ENCODE peak calls at places on chromosomes 2 and 18, in six cellular contexts. F is brain microvascular endothelial cell, I is natural killer cell, T is endothelial cell, E is BE2C, Q is GM06990. R is an unnamed sample.

GRCh38 chr18:2412261-2412660 is 159.0 kb downstream of the METTL4 start:
- DNase-seq in F (no peak), I (no peak), T (no peak), E (no peak), Q (no peak), R (no peak)

GRCh38 chr2:209977386-209978239 is 24.8 kb upstream of the RPE start:
- DNase-seq in F (no peak), I (no peak), T (no peak), E (no peak), Q (no peak), R (no peak)

GRCh38 chr2:9178905-9179571 is 27.6 kb upstream of the ASAP2 start:
- DNase-seq in F (peak; percentile 74), I (no peak), T (no peak), E (no peak), Q (peak; percentile 28), R (no peak)

GRCh38 chr18:50563376-50563775 is 3.5 kb downstream of the MAPK4 start:
- DNase-seq in F (no peak), I (no peak), T (no peak), E (no peak), Q (no peak), R (no peak)

GRCh38 chr2:24438106-24438505 is 52.9 kb upstream of the NCOA1 start:
- DNase-seq in F (no peak), I (no peak), T (no peak), E (no peak), Q (no peak), R (no peak)

GRCh38 chr2:112793449-112793978 is 9.2 kb upstream of the IL1A start:
- DNase-seq in F (no peak), I (no peak), T (no peak), E (no peak), Q (peak; percentile 56), R (no peak)

GRCh38 chr2:26792720-26793119 is 6.9 kb downstream of the CENPA start:
- DNase-seq in F (no peak), I (no peak), T (no peak), E (no peak), Q (no peak), R (no peak)

GRCh38 chr18:59631583-59632181 is 65.5 kb downstream of the CCBE1 start:
- DNase-seq in F (no peak), I (no peak), T (peak; percentile 38), E (no peak), Q (no peak), R (peak; percentile 30)

GRCh38 chr2:86249176-86249842 is 50.1 kb downstream of the MRPL35 start:
- DNase-seq in F (peak; percentile 16), I (no peak), T (no peak), E (peak; percentile 57), Q (no peak), R (no peak)

GRCh38 chr2:150282821-150283309 is 204.6 kb downstream of the RND3 start:
- DNase-seq in F (no peak), I (no peak), T (no peak), E (no peak), Q (no peak), R (peak; percentile 2)

GRCh38 chr2:240286596-240286995 is 146.1 kb upstream of the OTOS start:
- DNase-seq in F (no peak), I (no peak), T (no peak), E (no peak), Q (no peak), R (no peak)

GRCh38 chr2:38610851-38611801 is 8.4 kb upstream of the HNRNPLL start:
- DNase-seq in F (no peak), I (no peak), T (no peak), E (no peak), Q (peak; percentile 32), R (no peak)

GRCh38 chr2:169925968-169926367 is 98.7 kb downstream of the UBR3 start:
- DNase-seq in F (no peak), I (no peak), T (no peak), E (no peak), Q (no peak), R (no peak)

GRCh38 chr2:86223098-86223681 is 23.9 kb downstream of the MRPL35 start:
- DNase-seq in F (peak; percentile 12), I (no peak), T (no peak), E (peak; percentile 19), Q (no peak), R (peak; percentile 25)

GRCh38 chr2:32485399-32485798 is 128.6 kb downstream of the BIRC6 start:
- DNase-seq in F (no peak), I (no peak), T (no peak), E (no peak), Q (no peak), R (no peak)

GRCh38 chr2:9264301-9264700 is 57.7 kb downstream of the ASAP2 start:
- DNase-seq in F (peak; percentile 71), I (no peak), T (no peak), E (no peak), Q (no peak), R (no peak)

GRCh38 chr2:41836944-41837343 is 210.9 kb upstream of the PKDCC start:
- DNase-seq in F (peak; percentile 34), I (no peak), T (peak; percentile 62), E (no peak), Q (no peak), R (peak; percentile 80)

GRCh38 chr2:46963961-46964673 is 48.5 kb upstream of the MCFD2 start:
- DNase-seq in F (no peak), I (no peak), T (no peak), E (no peak), Q (no peak), R (no peak)

GRCh38 chr2:186695081-186695756 is 1.4 kb downstream of the FAM171B start:
- DNase-seq in F (peak; percentile 66), I (no peak), T (no peak), E (peak; percentile 10), Q (no peak), R (no peak)

GRCh38 chr18:34085140-34085739 is 139.5 kb downstream of the NOL4 start:
- DNase-seq in F (no peak), I (no peak), T (no peak), E (no peak), Q (no peak), R (no peak)

GRCh38 chr2:151640087-151640486 is 94.2 kb downstream of the NEB start:
- DNase-seq in F (no peak), I (no peak), T (no peak), E (no peak), Q (no peak), R (no peak)

GRCh38 chr18:61589053-61589723 is 256.0 kb downstream of the CDH20 start:
- DNase-seq in F (no peak), I (no peak), T (no peak), E (no peak), Q (no peak), R (no peak)

GRCh38 chr2:215967590-215968373 is 45.6 kb downstream of the MREG start:
- DNase-seq in F (no peak), I (no peak), T (no peak), E (no peak), Q (no peak), R (no peak)

GRCh38 chr2:13056259-13056843 is 339.6 kb downstream of the TRIB2 start:
- DNase-seq in F (no peak), I (no peak), T (no peak), E (peak; percentile 11), Q (no peak), R (no peak)
- TF ChIP-seq CTCF in F (peak; percentile 58), I (no peak), T (peak; percentile 78), E (peak; percentile 72), Q (peak; percentile 23), R (peak; percentile 54)

DNA sequence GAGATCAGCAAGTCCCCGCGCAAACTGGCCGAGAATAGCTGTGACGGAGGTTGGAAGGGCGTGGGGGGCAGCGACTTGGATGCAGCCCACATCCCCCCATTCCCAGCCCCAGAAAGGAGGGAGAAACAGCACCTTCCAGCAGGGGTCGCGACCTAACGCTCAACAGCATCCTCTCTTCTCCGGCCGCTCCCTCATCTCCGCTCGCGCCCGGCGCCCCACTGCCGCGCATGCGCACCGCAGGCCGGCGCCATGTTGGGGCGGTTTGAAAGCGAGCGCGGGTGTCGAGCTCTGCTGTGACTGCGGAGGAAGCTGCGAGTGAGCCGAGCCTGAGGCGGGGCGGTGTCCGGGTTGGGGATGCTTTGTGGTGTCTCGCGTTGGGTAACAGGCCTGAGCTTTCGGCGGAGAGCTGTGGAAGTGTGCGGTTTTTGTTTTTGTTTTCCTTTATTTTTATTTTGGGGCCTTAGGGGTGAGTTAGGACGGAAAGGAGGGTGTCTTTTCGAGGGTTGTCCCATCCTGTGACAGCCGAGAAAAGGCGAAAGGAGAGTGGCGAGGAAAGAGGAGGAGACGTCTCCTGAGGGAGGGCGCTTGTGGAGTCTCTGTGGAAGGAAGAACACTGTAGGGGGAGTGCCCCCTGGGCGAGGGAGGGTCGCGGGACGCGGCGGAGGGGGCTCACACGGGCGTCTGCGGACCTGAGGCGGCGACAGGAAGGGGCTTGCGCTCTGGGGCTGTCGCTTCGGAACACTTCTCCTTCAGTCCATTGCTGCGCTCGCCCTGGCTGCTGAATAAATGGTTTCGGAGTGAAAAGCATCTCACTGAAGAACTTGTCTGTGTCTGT is at the start of the genes C18orf54 and STARD6:
- DNase-seq in F (peak; percentile 78), I (peak; percentile 89), T (peak; percentile 92), E (peak; percentile 79), Q (peak; percentile 96), R (peak; percentile 90)
- TF ChIP-seq CTCF in F (peak; percentile 30), I (peak; percentile 54), T (peak; percentile 42), E (peak; percentile 39), Q (peak; percentile 78), R (peak; percentile 31)

DNA sequence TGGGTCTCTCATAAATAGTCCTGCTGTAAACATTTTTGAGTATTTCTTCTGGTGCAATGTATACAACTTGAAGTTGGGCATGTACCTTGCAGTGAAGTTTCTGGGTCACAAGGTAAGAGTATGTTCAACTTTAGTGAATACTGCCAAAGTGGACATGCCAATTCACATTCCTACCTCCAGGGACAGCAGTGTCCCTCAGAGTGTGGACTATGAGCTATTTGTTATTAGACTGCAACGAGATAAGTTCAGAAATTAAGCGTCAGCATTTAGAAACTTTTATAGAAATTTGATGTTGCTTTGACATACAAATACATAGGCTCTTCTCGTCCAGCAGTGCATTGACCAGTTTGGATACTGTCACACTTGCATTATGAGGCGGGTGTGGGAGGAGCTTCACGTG is 7.2 kb upstream of the ACKR3 start:
- DNase-seq in F (no peak), I (no peak), T (no peak), E (no peak), Q (no peak), R (no peak)
- TF ChIP-seq CTCF in F (peak; percentile 68), I (no peak), T (peak; percentile 88), E (peak; percentile 59), Q (no peak), R (peak; percentile 50)

DNA sequence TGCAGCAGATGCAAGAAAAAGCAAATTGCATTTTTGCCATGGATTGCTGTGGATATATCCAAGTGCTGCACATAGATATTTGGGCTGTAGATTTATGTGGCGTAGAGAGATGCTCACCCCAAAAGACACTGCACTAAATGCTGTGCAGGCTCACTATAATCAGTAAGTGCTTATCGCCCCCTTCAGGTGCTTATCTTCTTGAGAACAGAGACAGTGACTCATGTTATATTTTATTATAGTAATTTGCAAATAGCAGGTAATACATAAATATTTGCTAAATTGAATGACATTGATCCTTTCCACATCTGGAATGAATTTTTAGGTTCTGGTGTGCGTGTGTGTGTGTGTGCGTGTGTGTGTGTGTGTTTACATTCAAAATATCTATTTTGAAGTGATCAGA is 36.8 kb upstream of the PLEKHM3 start:
- DNase-seq in F (peak; percentile 58), I (no peak), T (peak; percentile 35), E (peak; percentile 40), Q (no peak), R (no peak)
- TF ChIP-seq CTCF in F (peak; percentile 58), I (no peak), T (peak; percentile 33), E (peak; percentile 58), Q (peak; percentile 42), R (peak; percentile 23)

R was measured in nephron progenitor cell.